ENCODE peak calls at places on chromosome 5, in nine cellular contexts. L, A, O, N, P, X, Y, Q and K are unnamed samples.

GRCh38 chr5:147393866-147394265 is 116.0 kb downstream of the DPYSL3 start:
- DNase-seq in L (no peak), A (no peak), O (no peak), N (no peak), P (peak), X (no peak), Y (no peak), Q (no peak), K (no peak)

GRCh38 chr5:178740181-178740557 is 9.7 kb upstream of the ZNF354A start:
- DNase-seq in L (no peak), A (no peak), O (no peak), N (no peak), P (no peak), X (no peak), Y (no peak), Q (no peak), K (no peak)

GRCh38 chr5:135135530-135136201 is 101.6 kb upstream of the PITX1 start:
- DNase-seq in L (no peak), A (no peak), O (peak), N (no peak), P (no peak), X (peak), Y (no peak), Q (no peak), K (no peak)

GRCh38 chr5:78985407-78986223 is 505 bp upstream of the ARSB start:
- DNase-seq in L (peak), A (peak), O (peak), N (no peak), P (peak), X (no peak), Y (peak), Q (peak), K (no peak)

GRCh38 chr5:135578685-135579341 is at the start of gene CXCL14:
- DNase-seq in L (no peak), A (no peak), O (peak), N (no peak), P (peak), X (peak), Y (no peak), Q (no peak), K (peak)

GRCh38 chr5:172553838-172554344 is 87.2 kb upstream of the NEURL1B start:
- DNase-seq in L (no peak), A (no peak), O (no peak), N (no peak), P (no peak), X (no peak), Y (no peak), Q (no peak), K (no peak)

GRCh38 chr5:62627901-62628300 is 49.3 kb downstream of the LRRC70 start:
- DNase-seq in L (no peak), A (no peak), O (no peak), N (no peak), P (no peak), X (no peak), Y (no peak), Q (no peak), K (no peak)

GRCh38 chr5:53464722-53465121 is 15.7 kb upstream of the FST start:
- DNase-seq in L (no peak), A (no peak), O (no peak), N (no peak), P (no peak), X (no peak), Y (no peak), Q (no peak), K (no peak)